ENCODE peak calls at places on chromosomes 13 and 19, in four cellular contexts. Y is heart left ventricle, D is tibial nerve, U is Peyer's patch. E is an unnamed sample.

GRCh38 chr19:4742717-4743646 is 19.3 kb upstream of the DPP9 start:
- DNase-seq in Y (no peak), D (no peak), U (no peak), E (no peak)

GRCh38 chr19:44772969-44773368 is 4.7 kb upstream of the CBLC start:
- DNase-seq in Y (no peak), D (no peak), U (no peak), E (no peak)

GRCh38 chr13:94050039-94050438 is 429.4 kb downstream of the DCT start:
- DNase-seq in Y (no peak), D (no peak), U (no peak), E (no peak)

GRCh38 chr19:16461630-16462051 is 10.1 kb downstream of the EPS15L1 start:
- DNase-seq in Y (peak; percentile 61), D (no peak), U (no peak), E (peak; percentile 67)

GRCh38 chr13:62122434-62122833 is 706.8 kb upstream of the PCDH20 start:
- DNase-seq in Y (no peak), D (no peak), U (no peak), E (no peak)

GRCh38 chr13:24086642-24087041 is 73.9 kb upstream of the SPATA13 start:
- DNase-seq in Y (no peak), D (no peak), U (no peak), E (no peak)

GRCh38 chr13:24931450-24932217 is 164.3 kb upstream of the PABPC3 start:
- DNase-seq in Y (no peak), D (no peak), U (no peak), E (no peak)

GRCh38 chr13:67383358-67383757 is 153.2 kb upstream of the PCDH9 start:
- DNase-seq in Y (no peak), D (no peak), U (no peak), E (no peak)

GRCh38 chr13:58946274-58946673 is 1217.5 kb downstream of the DIAPH3 start:
- DNase-seq in Y (no peak), D (no peak), U (no peak), E (no peak)

GRCh38 chr13:93108111-93108581 is 118.5 kb upstream of the GPC6 start:
- DNase-seq in Y (no peak), D (no peak), U (no peak), E (no peak)

GRCh38 chr13:68714292-68714691 is 1393.3 kb upstream of the ATXN8OS start:
- DNase-seq in Y (no peak), D (no peak), U (no peak), E (no peak)

GRCh38 chr13:49357694-49358093 is 86.2 kb downstream of the CAB39L start:
- DNase-seq in Y (no peak), D (no peak), U (no peak), E (no peak)

GRCh38 chr19:34188388-34188787 is 16.1 kb downstream of the LSM14A start:
- DNase-seq in Y (no peak), D (no peak), U (no peak), E (no peak)

GRCh38 chr13:73656863-73657262 is 477.3 kb downstream of the KLF12 start:
- DNase-seq in Y (no peak), D (no peak), U (no peak), E (no peak)

GRCh38 chr13:25742220-25742619 is 309.6 kb downstream of the SHISA2 start:
- DNase-seq in Y (no peak), D (no peak), U (no peak), E (no peak)

GRCh38 chr19:18464646-18465045 is 26.7 kb upstream of the ISYNA1 start:
- DNase-seq in Y (peak; percentile 86), D (peak; percentile 76), U (no peak), E (peak; percentile 94)

GRCh38 chr13:111204438-111205177 is 89.5 kb downstream of the ARHGEF7 start:
- DNase-seq in Y (no peak), D (peak; percentile 54), U (no peak), E (peak; percentile 52)

GRCh38 chr19:55644191-55644833 is 863 bp downstream of the ZNF581 start:
- DNase-seq in Y (no peak), D (no peak), U (no peak), E (no peak)

GRCh38 chr19:44891016-44891882 is at the start of gene TOMM40:
- DNase-seq in Y (no peak), D (peak; percentile 100), U (peak; percentile 100), E (no peak)

GRCh38 chr13:23044906-23045305 is 135.9 kb upstream of the SGCG start:
- DNase-seq in Y (no peak), D (no peak), U (no peak), E (no peak)

GRCh38 chr19:17026041-17026658 is 460 bp downstream of the CPAMD8 start:
- DNase-seq in Y (no peak), D (no peak), U (no peak), E (peak; percentile 39)

GRCh38 chr19:12800873-12801465 is 631 bp downstream of the PRDX2 start:
- DNase-seq in Y (no peak), D (no peak), U (peak; percentile 67), E (peak; percentile 26)

GRCh38 chr19:12665281-12665573 is 1.3 kb downstream of the MAN2B1 start:
- DNase-seq in Y (peak; percentile 60), D (peak; percentile 25), U (no peak), E (no peak)

GRCh38 chr19:6087074-6087506 is 23.2 kb downstream of the RFX2 start:
- DNase-seq in Y (no peak), D (no peak), U (peak; percentile 73), E (no peak)

GRCh38 chr13:113735194-113735593 is 23.8 kb upstream of the TMEM255B start:
- DNase-seq in Y (no peak), D (no peak), U (peak; percentile 16), E (no peak)

GRCh38 chr19:58129284-58129683 is 21.3 kb downstream of the ZNF329 start:
- DNase-seq in Y (no peak), D (no peak), U (no peak), E (no peak)

GRCh38 chr13:78147905-78148304 is 229.3 kb upstream of the EDNRB start:
- DNase-seq in Y (no peak), D (no peak), U (no peak), E (no peak)

GRCh38 chr13:44307255-44307654 is 66.4 kb upstream of the SERP2 start:
- DNase-seq in Y (no peak), D (no peak), U (no peak), E (no peak)

DNA sequence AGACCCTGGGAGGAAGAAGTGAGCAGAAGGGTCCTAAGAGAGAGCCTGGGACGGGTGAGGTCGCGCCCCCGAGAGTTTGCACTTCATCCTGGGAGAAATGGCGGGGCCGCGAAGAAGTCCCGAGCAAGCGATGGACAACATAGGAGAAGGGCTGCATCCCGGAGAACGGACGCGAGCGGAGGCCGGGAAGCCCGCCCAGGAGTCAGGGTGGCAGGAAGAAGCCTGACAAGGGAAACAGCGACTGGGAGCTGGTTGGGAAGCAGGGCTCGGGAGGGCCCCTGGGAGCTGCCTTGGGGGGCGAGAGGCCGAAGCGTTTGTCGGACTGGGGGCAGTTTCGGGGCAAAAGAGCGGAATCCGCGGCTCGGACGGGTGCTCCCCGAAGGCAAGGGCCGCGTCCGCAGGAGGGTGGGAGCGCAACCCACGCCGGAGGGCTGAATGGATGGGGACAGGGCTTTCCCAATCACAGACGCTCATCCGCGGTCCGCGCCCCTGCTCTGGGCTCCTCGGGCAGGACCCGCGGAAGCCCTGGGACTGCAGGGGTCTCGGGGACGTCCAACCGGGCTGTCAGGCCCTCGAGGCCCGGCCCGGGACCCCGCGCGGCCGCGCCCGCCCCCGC is 469 bp downstream of the ABHD17A start:
- DNase-seq in Y (no peak), D (no peak), U (peak; percentile 65), E (no peak)
- TF ChIP-seq POLR2A in Y (no peak), D (no peak), U (no peak), E (no peak)

GRCh38 chr19:39412100-39412866 is at the start of gene PLEKHG2:
- DNase-seq in Y (peak; percentile 97), D (peak; percentile 97), U (peak; percentile 97), E (peak; percentile 98)
- TF ChIP-seq CTCF in Y (peak; percentile 98), D (peak; percentile 96), U (peak; percentile 87), E (peak; percentile 95)

GRCh38 chr13:43058318-43058674 is 34.9 kb downstream of the DNAJC15 start:
- DNase-seq in Y (no peak), D (no peak), U (no peak), E (peak; percentile 23)

GRCh38 chr13:43057653-43058317 is 34.4 kb downstream of the DNAJC15 start:
- DNase-seq in Y (no peak), D (no peak), U (no peak), E (no peak)

GRCh38 chr13:43058836-43059235 is 35.5 kb downstream of the DNAJC15 start:
- DNase-seq in Y (no peak), D (no peak), U (no peak), E (no peak)

DNA sequence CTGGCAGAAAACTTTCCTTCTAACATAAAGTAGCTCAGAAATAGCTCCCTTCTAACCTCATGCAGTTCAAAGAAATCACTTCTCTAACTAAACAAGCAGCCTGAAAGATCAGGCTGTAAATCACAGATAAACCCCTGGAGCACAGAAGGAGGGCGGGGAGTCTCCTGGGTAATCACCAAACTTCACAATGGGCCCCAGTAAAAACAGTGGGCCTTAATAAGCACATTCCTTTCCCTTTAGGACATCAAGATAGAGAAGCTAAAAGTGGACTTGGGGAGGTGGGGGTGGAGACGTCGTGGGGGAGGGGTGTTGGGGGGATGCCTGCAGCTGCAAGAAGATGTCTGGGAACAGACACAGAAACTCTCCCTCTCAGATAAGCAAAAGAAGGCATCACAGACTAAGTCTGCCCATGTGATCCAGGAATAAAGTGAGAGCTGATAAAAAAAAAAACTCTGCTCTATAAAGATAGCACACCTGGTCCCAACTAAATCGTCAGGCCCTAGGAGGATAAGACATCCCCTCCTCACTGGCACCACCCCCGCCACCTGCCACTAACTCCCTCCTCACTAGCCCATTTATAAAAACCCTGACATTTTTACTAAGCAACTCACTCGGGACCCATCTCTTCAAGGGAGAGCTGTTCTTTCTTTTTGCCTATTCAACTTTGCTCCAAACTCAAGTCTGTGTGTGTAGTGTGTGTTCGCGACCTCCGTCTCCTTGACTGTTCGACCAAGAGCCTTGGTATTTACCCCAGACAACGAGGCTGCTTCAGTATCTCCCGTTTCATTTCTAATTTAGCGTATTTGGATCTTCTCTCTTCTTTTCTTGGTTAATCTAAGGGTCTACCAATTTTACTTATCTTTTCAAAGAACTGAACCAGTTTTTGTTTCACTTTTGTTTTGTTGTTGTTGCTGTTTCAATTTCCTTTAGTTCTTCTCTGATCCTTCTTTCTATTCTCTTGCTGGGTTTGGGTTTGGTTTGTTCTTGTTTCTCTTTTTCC is 31.7 kb downstream of the DNAJC15 start:
- DNase-seq in Y (peak; percentile 34), D (no peak), U (no peak), E (peak; percentile 60)
- H3K4me1 ChIP-seq in Y (peaks cover 5% of the 10 kb centered on the region), D (peaks cover 17% of the 10 kb centered on the region), U (peaks cover 6% of the 10 kb centered on the region), E (peaks cover 38% of the 10 kb centered on the region)

DNA sequence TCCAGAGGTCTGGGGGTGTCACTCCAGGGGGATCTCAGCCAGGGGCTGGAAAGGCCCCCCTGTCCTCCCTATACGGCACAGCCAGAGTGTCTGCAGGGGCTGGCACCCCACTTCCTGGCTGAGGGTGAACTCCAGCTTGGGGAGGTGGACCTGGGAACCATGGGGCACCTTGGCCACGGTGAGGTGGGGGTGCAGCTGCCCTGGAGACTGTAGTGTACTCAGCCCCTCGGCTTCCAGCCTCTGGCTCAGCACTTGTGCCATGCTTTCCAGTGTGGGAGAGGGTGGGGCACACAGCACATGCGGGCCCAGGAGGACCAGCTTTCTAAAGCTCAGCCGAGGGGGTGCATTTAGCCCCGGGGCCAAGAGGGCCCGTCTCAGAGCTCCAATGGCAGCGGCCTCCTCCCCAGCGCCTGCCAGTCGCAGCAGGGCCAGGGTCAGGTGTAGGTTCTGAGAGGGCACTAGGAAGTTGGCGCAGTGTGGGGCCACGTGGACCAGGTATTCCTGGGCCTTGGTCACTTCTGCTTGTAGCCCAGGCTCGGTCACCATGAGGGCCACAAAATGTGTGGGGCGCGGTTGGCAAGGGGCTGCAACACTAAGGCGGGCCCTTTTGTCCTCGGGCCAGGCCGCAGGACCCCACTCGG is 1.4 kb downstream of the LENG9 start:
- DNase-seq in Y (no peak), D (no peak), U (no peak), E (no peak)
- TF ChIP-seq POLR2A in Y (no peak), D (no peak), U (no peak), E (no peak)

E was measured in thyroid gland.